ENCODE peak calls at places on chromosomes 2 and 18, in ten cellular contexts. One of them, this sample, is unnamed.

GRCh38 chr2:12261993-12262680 is 454.6 kb upstream of the TRIB2 start:
- DNase-seq in Calu3: no peak
- DNase-seq in A172: no peak
- DNase-seq in AG08396: no peak
- DNase-seq in stimulated activated CD4-positive, alpha-beta T cell treated with anti-CD3 and anti-CD28 coated beads, TNF-alpha, amount 100 ng/mL, for 1 hour: no peak
- DNase-seq in activated B cell treated with CpG ODN at 0.5 μM for 24 hours: no peak
- DNase-seq in posterior cingulate gyrus: no peak
- DNase-seq in activated T-helper 9 cell treated with anti-CD3 and anti-CD28 coated beads, Interleukin-2, amount 50 U/mL, for 16 hours: no peak
- DNase-seq in lung microvascular endothelial cell: no peak
- DNase-seq in NCI-H1092 treated with DMSO at 0.1 percent for 48 hours: peak
- DNase-seq in this sample: peak

GRCh38 chr18:12048827-12049175 is 44.8 kb upstream of the ANKRD62 start:
- DNase-seq in Calu3: no peak
- DNase-seq in A172: peak
- DNase-seq in AG08396: peak
- DNase-seq in stimulated activated CD4-positive, alpha-beta T cell treated with anti-CD3 and anti-CD28 coated beads, TNF-alpha, amount 100 ng/mL, for 1 hour: no peak
- DNase-seq in activated B cell treated with CpG ODN at 0.5 μM for 24 hours: no peak
- DNase-seq in posterior cingulate gyrus: no peak
- DNase-seq in activated T-helper 9 cell treated with anti-CD3 and anti-CD28 coated beads, Interleukin-2, amount 50 U/mL, for 16 hours: no peak
- DNase-seq in lung microvascular endothelial cell: no peak
- DNase-seq in NCI-H1092 treated with DMSO at 0.1 percent for 48 hours: no peak
- DNase-seq in this sample: peak

GRCh38 chr2:9771481-9772017 is 71.7 kb upstream of the TAF1B start:
- DNase-seq in Calu3: no peak
- DNase-seq in A172: peak
- DNase-seq in AG08396: peak
- DNase-seq in stimulated activated CD4-positive, alpha-beta T cell treated with anti-CD3 and anti-CD28 coated beads, TNF-alpha, amount 100 ng/mL, for 1 hour: no peak
- DNase-seq in activated B cell treated with CpG ODN at 0.5 μM for 24 hours: no peak
- DNase-seq in posterior cingulate gyrus: peak
- DNase-seq in activated T-helper 9 cell treated with anti-CD3 and anti-CD28 coated beads, Interleukin-2, amount 50 U/mL, for 16 hours: no peak
- DNase-seq in lung microvascular endothelial cell: peak
- DNase-seq in NCI-H1092 treated with DMSO at 0.1 percent for 48 hours: no peak
- DNase-seq in this sample: peak

GRCh38 chr2:112048887-112049286 is 6.2 kb upstream of the TMEM87B start:
- DNase-seq in Calu3: peak
- DNase-seq in A172: peak
- DNase-seq in AG08396: peak
- DNase-seq in stimulated activated CD4-positive, alpha-beta T cell treated with anti-CD3 and anti-CD28 coated beads, TNF-alpha, amount 100 ng/mL, for 1 hour: no peak
- DNase-seq in activated B cell treated with CpG ODN at 0.5 μM for 24 hours: no peak
- DNase-seq in posterior cingulate gyrus: no peak
- DNase-seq in activated T-helper 9 cell treated with anti-CD3 and anti-CD28 coated beads, Interleukin-2, amount 50 U/mL, for 16 hours: no peak
- DNase-seq in lung microvascular endothelial cell: peak
- DNase-seq in NCI-H1092 treated with DMSO at 0.1 percent for 48 hours: peak
- DNase-seq in this sample: peak

GRCh38 chr2:18741888-18742287 is 152.5 kb upstream of the NT5C1B start:
- DNase-seq in Calu3: no peak
- DNase-seq in A172: no peak
- DNase-seq in AG08396: no peak
- DNase-seq in stimulated activated CD4-positive, alpha-beta T cell treated with anti-CD3 and anti-CD28 coated beads, TNF-alpha, amount 100 ng/mL, for 1 hour: no peak
- DNase-seq in activated B cell treated with CpG ODN at 0.5 μM for 24 hours: no peak
- DNase-seq in posterior cingulate gyrus: peak
- DNase-seq in activated T-helper 9 cell treated with anti-CD3 and anti-CD28 coated beads, Interleukin-2, amount 50 U/mL, for 16 hours: no peak
- DNase-seq in lung microvascular endothelial cell: no peak
- DNase-seq in NCI-H1092 treated with DMSO at 0.1 percent for 48 hours: no peak
- DNase-seq in this sample: no peak

GRCh38 chr18:44826418-44827259 is 146.0 kb downstream of the SETBP1 start:
- DNase-seq in Calu3: peak
- DNase-seq in A172: peak
- DNase-seq in AG08396: peak
- DNase-seq in stimulated activated CD4-positive, alpha-beta T cell treated with anti-CD3 and anti-CD28 coated beads, TNF-alpha, amount 100 ng/mL, for 1 hour: no peak
- DNase-seq in activated B cell treated with CpG ODN at 0.5 μM for 24 hours: no peak
- DNase-seq in posterior cingulate gyrus: no peak
- DNase-seq in activated T-helper 9 cell treated with anti-CD3 and anti-CD28 coated beads, Interleukin-2, amount 50 U/mL, for 16 hours: no peak
- DNase-seq in lung microvascular endothelial cell: peak
- DNase-seq in NCI-H1092 treated with DMSO at 0.1 percent for 48 hours: peak
- DNase-seq in this sample: peak

GRCh38 chr18:77102246-77103040 is 30.1 kb downstream of the MBP start:
- DNase-seq in Calu3: no peak
- DNase-seq in A172: peak
- DNase-seq in AG08396: peak
- DNase-seq in stimulated activated CD4-positive, alpha-beta T cell treated with anti-CD3 and anti-CD28 coated beads, TNF-alpha, amount 100 ng/mL, for 1 hour: no peak
- DNase-seq in activated B cell treated with CpG ODN at 0.5 μM for 24 hours: no peak
- DNase-seq in posterior cingulate gyrus: no peak
- DNase-seq in activated T-helper 9 cell treated with anti-CD3 and anti-CD28 coated beads, Interleukin-2, amount 50 U/mL, for 16 hours: no peak
- DNase-seq in lung microvascular endothelial cell: peak
- DNase-seq in NCI-H1092 treated with DMSO at 0.1 percent for 48 hours: no peak
- DNase-seq in this sample: peak

GRCh38 chr2:172480301-172481218 is 53.2 kb downstream of the ITGA6 start:
- DNase-seq in Calu3: no peak
- DNase-seq in A172: no peak
- DNase-seq in AG08396: peak
- DNase-seq in stimulated activated CD4-positive, alpha-beta T cell treated with anti-CD3 and anti-CD28 coated beads, TNF-alpha, amount 100 ng/mL, for 1 hour: no peak
- DNase-seq in activated B cell treated with CpG ODN at 0.5 μM for 24 hours: no peak
- DNase-seq in posterior cingulate gyrus: no peak
- DNase-seq in activated T-helper 9 cell treated with anti-CD3 and anti-CD28 coated beads, Interleukin-2, amount 50 U/mL, for 16 hours: no peak
- DNase-seq in lung microvascular endothelial cell: peak
- DNase-seq in NCI-H1092 treated with DMSO at 0.1 percent for 48 hours: no peak
- DNase-seq in this sample: peak

GRCh38 chr18:10122116-10122515 is 208.3 kb downstream of the VAPA start:
- DNase-seq in Calu3: peak
- DNase-seq in A172: no peak
- DNase-seq in AG08396: peak
- DNase-seq in stimulated activated CD4-positive, alpha-beta T cell treated with anti-CD3 and anti-CD28 coated beads, TNF-alpha, amount 100 ng/mL, for 1 hour: no peak
- DNase-seq in activated B cell treated with CpG ODN at 0.5 μM for 24 hours: no peak
- DNase-seq in posterior cingulate gyrus: no peak
- DNase-seq in activated T-helper 9 cell treated with anti-CD3 and anti-CD28 coated beads, Interleukin-2, amount 50 U/mL, for 16 hours: no peak
- DNase-seq in lung microvascular endothelial cell: no peak
- DNase-seq in NCI-H1092 treated with DMSO at 0.1 percent for 48 hours: peak
- DNase-seq in this sample: peak

GRCh38 chr2:127525692-127526141 is 572 bp downstream of the IWS1 start:
- DNase-seq in Calu3: no peak
- DNase-seq in A172: peak
- DNase-seq in AG08396: peak
- DNase-seq in stimulated activated CD4-positive, alpha-beta T cell treated with anti-CD3 and anti-CD28 coated beads, TNF-alpha, amount 100 ng/mL, for 1 hour: no peak
- DNase-seq in activated B cell treated with CpG ODN at 0.5 μM for 24 hours: no peak
- DNase-seq in posterior cingulate gyrus: no peak
- DNase-seq in activated T-helper 9 cell treated with anti-CD3 and anti-CD28 coated beads, Interleukin-2, amount 50 U/mL, for 16 hours: no peak
- DNase-seq in lung microvascular endothelial cell: peak
- DNase-seq in NCI-H1092 treated with DMSO at 0.1 percent for 48 hours: peak
- DNase-seq in this sample: peak

GRCh38 chr2:169361706-169362345 is 508 bp downstream of the LRP2 start:
- DNase-seq in Calu3: peak
- DNase-seq in A172: no peak
- DNase-seq in AG08396: peak
- DNase-seq in stimulated activated CD4-positive, alpha-beta T cell treated with anti-CD3 and anti-CD28 coated beads, TNF-alpha, amount 100 ng/mL, for 1 hour: no peak
- DNase-seq in activated B cell treated with CpG ODN at 0.5 μM for 24 hours: peak
- DNase-seq in posterior cingulate gyrus: peak
- DNase-seq in activated T-helper 9 cell treated with anti-CD3 and anti-CD28 coated beads, Interleukin-2, amount 50 U/mL, for 16 hours: no peak
- DNase-seq in lung microvascular endothelial cell: no peak
- DNase-seq in NCI-H1092 treated with DMSO at 0.1 percent for 48 hours: no peak
- DNase-seq in this sample: no peak

GRCh38 chr18:58402247-58402646 is 226.6 kb downstream of the ALPK2 start:
- DNase-seq in Calu3: no peak
- DNase-seq in A172: no peak
- DNase-seq in AG08396: no peak
- DNase-seq in stimulated activated CD4-positive, alpha-beta T cell treated with anti-CD3 and anti-CD28 coated beads, TNF-alpha, amount 100 ng/mL, for 1 hour: no peak
- DNase-seq in activated B cell treated with CpG ODN at 0.5 μM for 24 hours: no peak
- DNase-seq in posterior cingulate gyrus: no peak
- DNase-seq in activated T-helper 9 cell treated with anti-CD3 and anti-CD28 coated beads, Interleukin-2, amount 50 U/mL, for 16 hours: no peak
- DNase-seq in lung microvascular endothelial cell: no peak
- DNase-seq in NCI-H1092 treated with DMSO at 0.1 percent for 48 hours: no peak
- DNase-seq in this sample: peak

GRCh38 chr2:21118302-21118920 is 5.4 kb upstream of the TDRD15 start:
- DNase-seq in Calu3: no peak
- DNase-seq in A172: peak
- DNase-seq in AG08396: peak
- DNase-seq in stimulated activated CD4-positive, alpha-beta T cell treated with anti-CD3 and anti-CD28 coated beads, TNF-alpha, amount 100 ng/mL, for 1 hour: no peak
- DNase-seq in activated B cell treated with CpG ODN at 0.5 μM for 24 hours: no peak
- DNase-seq in posterior cingulate gyrus: peak
- DNase-seq in activated T-helper 9 cell treated with anti-CD3 and anti-CD28 coated beads, Interleukin-2, amount 50 U/mL, for 16 hours: no peak
- DNase-seq in lung microvascular endothelial cell: peak
- DNase-seq in NCI-H1092 treated with DMSO at 0.1 percent for 48 hours: peak
- DNase-seq in this sample: peak

GRCh38 chr18:47254341-47254939 is 3.0 kb upstream of the SKOR2 start:
- DNase-seq in Calu3: peak
- DNase-seq in A172: no peak
- DNase-seq in AG08396: peak
- DNase-seq in stimulated activated CD4-positive, alpha-beta T cell treated with anti-CD3 and anti-CD28 coated beads, TNF-alpha, amount 100 ng/mL, for 1 hour: no peak
- DNase-seq in activated B cell treated with CpG ODN at 0.5 μM for 24 hours: no peak
- DNase-seq in posterior cingulate gyrus: peak
- DNase-seq in activated T-helper 9 cell treated with anti-CD3 and anti-CD28 coated beads, Interleukin-2, amount 50 U/mL, for 16 hours: no peak
- DNase-seq in lung microvascular endothelial cell: peak
- DNase-seq in NCI-H1092 treated with DMSO at 0.1 percent for 48 hours: no peak
- DNase-seq in this sample: peak

GRCh38 chr18:8153887-8154583 is 455.2 kb upstream of the RAB12 start:
- DNase-seq in Calu3: no peak
- DNase-seq in A172: peak
- DNase-seq in AG08396: peak
- DNase-seq in stimulated activated CD4-positive, alpha-beta T cell treated with anti-CD3 and anti-CD28 coated beads, TNF-alpha, amount 100 ng/mL, for 1 hour: no peak
- DNase-seq in activated B cell treated with CpG ODN at 0.5 μM for 24 hours: no peak
- DNase-seq in posterior cingulate gyrus: no peak
- DNase-seq in activated T-helper 9 cell treated with anti-CD3 and anti-CD28 coated beads, Interleukin-2, amount 50 U/mL, for 16 hours: no peak
- DNase-seq in lung microvascular endothelial cell: no peak
- DNase-seq in NCI-H1092 treated with DMSO at 0.1 percent for 48 hours: no peak
- DNase-seq in this sample: peak

GRCh38 chr2:17754773-17755425 is 961 bp downstream of the GEN1 start:
- DNase-seq in Calu3: no peak
- DNase-seq in A172: peak
- DNase-seq in AG08396: no peak
- DNase-seq in stimulated activated CD4-positive, alpha-beta T cell treated with anti-CD3 and anti-CD28 coated beads, TNF-alpha, amount 100 ng/mL, for 1 hour: no peak
- DNase-seq in activated B cell treated with CpG ODN at 0.5 μM for 24 hours: no peak
- DNase-seq in posterior cingulate gyrus: no peak
- DNase-seq in activated T-helper 9 cell treated with anti-CD3 and anti-CD28 coated beads, Interleukin-2, amount 50 U/mL, for 16 hours: no peak
- DNase-seq in lung microvascular endothelial cell: peak
- DNase-seq in NCI-H1092 treated with DMSO at 0.1 percent for 48 hours: no peak
- DNase-seq in this sample: peak

GRCh38 chr2:85888020-85888744 is 608 bp downstream of the ST3GAL5 start:
- DNase-seq in Calu3: no peak
- DNase-seq in A172: no peak
- DNase-seq in AG08396: peak
- DNase-seq in stimulated activated CD4-positive, alpha-beta T cell treated with anti-CD3 and anti-CD28 coated beads, TNF-alpha, amount 100 ng/mL, for 1 hour: peak
- DNase-seq in activated B cell treated with CpG ODN at 0.5 μM for 24 hours: peak
- DNase-seq in posterior cingulate gyrus: no peak
- DNase-seq in activated T-helper 9 cell treated with anti-CD3 and anti-CD28 coated beads, Interleukin-2, amount 50 U/mL, for 16 hours: peak
- DNase-seq in lung microvascular endothelial cell: peak
- DNase-seq in NCI-H1092 treated with DMSO at 0.1 percent for 48 hours: peak
- DNase-seq in this sample: peak

GRCh38 chr2:69095246-69095645 is 82.3 kb downstream of the ANTXR1 start:
- DNase-seq in Calu3: no peak
- DNase-seq in A172: no peak
- DNase-seq in AG08396: peak
- DNase-seq in stimulated activated CD4-positive, alpha-beta T cell treated with anti-CD3 and anti-CD28 coated beads, TNF-alpha, amount 100 ng/mL, for 1 hour: no peak
- DNase-seq in activated B cell treated with CpG ODN at 0.5 μM for 24 hours: no peak
- DNase-seq in posterior cingulate gyrus: no peak
- DNase-seq in activated T-helper 9 cell treated with anti-CD3 and anti-CD28 coated beads, Interleukin-2, amount 50 U/mL, for 16 hours: no peak
- DNase-seq in lung microvascular endothelial cell: no peak
- DNase-seq in NCI-H1092 treated with DMSO at 0.1 percent for 48 hours: no peak
- DNase-seq in this sample: no peak

GRCh38 chr2:172864182-172864581 is 128.5 kb downstream of the RAPGEF4 start:
- DNase-seq in Calu3: peak
- DNase-seq in A172: peak
- DNase-seq in AG08396: peak
- DNase-seq in stimulated activated CD4-positive, alpha-beta T cell treated with anti-CD3 and anti-CD28 coated beads, TNF-alpha, amount 100 ng/mL, for 1 hour: peak
- DNase-seq in activated B cell treated with CpG ODN at 0.5 μM for 24 hours: no peak
- DNase-seq in posterior cingulate gyrus: no peak
- DNase-seq in activated T-helper 9 cell treated with anti-CD3 and anti-CD28 coated beads, Interleukin-2, amount 50 U/mL, for 16 hours: no peak
- DNase-seq in lung microvascular endothelial cell: peak
- DNase-seq in NCI-H1092 treated with DMSO at 0.1 percent for 48 hours: peak
- DNase-seq in this sample: peak

GRCh38 chr2:84781942-84782716 is 98.8 kb downstream of the TRABD2A start:
- DNase-seq in Calu3: peak
- DNase-seq in A172: peak
- DNase-seq in AG08396: peak
- DNase-seq in stimulated activated CD4-positive, alpha-beta T cell treated with anti-CD3 and anti-CD28 coated beads, TNF-alpha, amount 100 ng/mL, for 1 hour: peak
- DNase-seq in activated B cell treated with CpG ODN at 0.5 μM for 24 hours: no peak
- DNase-seq in posterior cingulate gyrus: no peak
- DNase-seq in activated T-helper 9 cell treated with anti-CD3 and anti-CD28 coated beads, Interleukin-2, amount 50 U/mL, for 16 hours: peak
- DNase-seq in lung microvascular endothelial cell: peak
- DNase-seq in NCI-H1092 treated with DMSO at 0.1 percent for 48 hours: no peak
- DNase-seq in this sample: peak

GRCh38 chr18:75211002-75211621 is 515 bp downstream of the TSHZ1 start:
- DNase-seq in Calu3: no peak
- DNase-seq in A172: peak
- DNase-seq in AG08396: peak
- DNase-seq in stimulated activated CD4-positive, alpha-beta T cell treated with anti-CD3 and anti-CD28 coated beads, TNF-alpha, amount 100 ng/mL, for 1 hour: no peak
- DNase-seq in activated B cell treated with CpG ODN at 0.5 μM for 24 hours: peak
- DNase-seq in posterior cingulate gyrus: no peak
- DNase-seq in activated T-helper 9 cell treated with anti-CD3 and anti-CD28 coated beads, Interleukin-2, amount 50 U/mL, for 16 hours: no peak
- DNase-seq in lung microvascular endothelial cell: no peak
- DNase-seq in NCI-H1092 treated with DMSO at 0.1 percent for 48 hours: peak
- DNase-seq in this sample: peak

GRCh38 chr2:7983451-7983850 is 698.4 kb upstream of the ID2 start:
- DNase-seq in Calu3: no peak
- DNase-seq in A172: no peak
- DNase-seq in AG08396: no peak
- DNase-seq in stimulated activated CD4-positive, alpha-beta T cell treated with anti-CD3 and anti-CD28 coated beads, TNF-alpha, amount 100 ng/mL, for 1 hour: no peak
- DNase-seq in activated B cell treated with CpG ODN at 0.5 μM for 24 hours: no peak
- DNase-seq in posterior cingulate gyrus: no peak
- DNase-seq in activated T-helper 9 cell treated with anti-CD3 and anti-CD28 coated beads, Interleukin-2, amount 50 U/mL, for 16 hours: no peak
- DNase-seq in lung microvascular endothelial cell: no peak
- DNase-seq in NCI-H1092 treated with DMSO at 0.1 percent for 48 hours: no peak
- DNase-seq in this sample: no peak

GRCh38 chr2:231189571-231190495 is 8.6 kb upstream of the ARMC9 start:
- DNase-seq in Calu3: no peak
- DNase-seq in A172: peak
- DNase-seq in AG08396: peak
- DNase-seq in stimulated activated CD4-positive, alpha-beta T cell treated with anti-CD3 and anti-CD28 coated beads, TNF-alpha, amount 100 ng/mL, for 1 hour: no peak
- DNase-seq in activated B cell treated with CpG ODN at 0.5 μM for 24 hours: no peak
- DNase-seq in posterior cingulate gyrus: no peak
- DNase-seq in activated T-helper 9 cell treated with anti-CD3 and anti-CD28 coated beads, Interleukin-2, amount 50 U/mL, for 16 hours: no peak
- DNase-seq in lung microvascular endothelial cell: peak
- DNase-seq in NCI-H1092 treated with DMSO at 0.1 percent for 48 hours: no peak
- DNase-seq in this sample: peak

GRCh38 chr18:3118195-3119010 is 101.4 kb downstream of the MYOM1 start:
- DNase-seq in Calu3: no peak
- DNase-seq in A172: no peak
- DNase-seq in AG08396: no peak
- DNase-seq in stimulated activated CD4-positive, alpha-beta T cell treated with anti-CD3 and anti-CD28 coated beads, TNF-alpha, amount 100 ng/mL, for 1 hour: no peak
- DNase-seq in activated B cell treated with CpG ODN at 0.5 μM for 24 hours: no peak
- DNase-seq in posterior cingulate gyrus: no peak
- DNase-seq in activated T-helper 9 cell treated with anti-CD3 and anti-CD28 coated beads, Interleukin-2, amount 50 U/mL, for 16 hours: no peak
- DNase-seq in lung microvascular endothelial cell: no peak
- DNase-seq in NCI-H1092 treated with DMSO at 0.1 percent for 48 hours: no peak
- DNase-seq in this sample: no peak